ENCODE peak calls at places on chromosomes 12 and 14, in six cellular contexts. R is HTR-8/SVneo; O is NCI-H774; Q is KBM-7; L is globus pallidus; J is stimulated activated CD4-positive, alpha-beta T cell treated with anti-CD3 and anti-CD28 coated beads, Interleukin-12 subunit alpha, Interleukin-12 subunit beta, amount 100 ng/mL, for 24 hours. M is an unnamed sample.

GRCh38 chr12:49944718-49945117 is 5.8 kb upstream of the AQP2 start:
- DNase-seq in R (no peak), O (no peak), Q (no peak), L (no peak), J (no peak), M (no peak)

GRCh38 chr12:6230321-6231110 is 30.3 kb downstream of the CD9 start:
- DNase-seq in R (no peak), O (no peak), Q (peak), L (peak), J (peak), M (peak)

GRCh38 chr12:6161124-6161882 is 36.8 kb upstream of the VWF start:
- DNase-seq in R (no peak), O (no peak), Q (peak), L (no peak), J (no peak), M (peak)

GRCh38 chr14:103527408-103528157 is 1.4 kb upstream of the TRMT61A start:
- DNase-seq in R (no peak), O (no peak), Q (no peak), L (no peak), J (no peak), M (no peak)

GRCh38 chr12:27333311-27334009 is 824 bp downstream of the BMAL2 start:
- DNase-seq in R (no peak), O (peak), Q (peak), L (no peak), J (peak), M (peak)

GRCh38 chr14:92726135-92726932 is 22.1 kb downstream of the LGMN start:
- DNase-seq in R (peak), O (no peak), Q (no peak), L (no peak), J (no peak), M (peak)

GRCh38 chr12:6647083-6647604 is at the start of gene ACRBP:
- DNase-seq in R (no peak), O (peak), Q (no peak), L (peak), J (no peak), M (peak)

GRCh38 chr14:36818794-36819384 is 157.2 kb downstream of the PAX9 start:
- DNase-seq in R (peak), O (no peak), Q (no peak), L (no peak), J (no peak), M (peak)

GRCh38 chr12:64779349-64779974 is 20.3 kb upstream of the GNS start:
- DNase-seq in R (no peak), O (no peak), Q (no peak), L (no peak), J (no peak), M (no peak)

GRCh38 chr14:73712071-73712506 is 2.1 kb downstream of the PNMA1 start:
- DNase-seq in R (no peak), O (no peak), Q (no peak), L (no peak), J (no peak), M (no peak)

GRCh38 chr14:76080009-76080408 is 71.7 kb upstream of the GPATCH2L start:
- DNase-seq in R (no peak), O (no peak), Q (no peak), L (peak), J (no peak), M (no peak)